ENCODE peak calls at places on chromosome 7, in nine cellular contexts. N is HCT116; J is lung; P is CD8-positive, alpha-beta T cell; K is lower lobe of right lung; Y is heart right ventricle; E is HepG2; R is upper lobe of left lung; S is pancreas. H is an unnamed sample.

GRCh38 chr7:95590387-95591248 is 5.7 kb downstream of the PDK4 start:
- ATAC-seq in N (no peak), J (no peak), P (no peak), K (peak; percentile 63), Y (no peak), E (peak; percentile 85), R (no peak), S (peak; percentile 65), H (peak; percentile 20)

GRCh38 chr7:54858008-54858692 is 99.1 kb upstream of the SEC61G start:
- ATAC-seq in N (no peak), J (peak; percentile 49), P (no peak), K (peak; percentile 65), Y (no peak), E (no peak), R (no peak), S (peak; percentile 31), H (no peak)

GRCh38 chr7:114649689-114650088 is 235.1 kb downstream of the FOXP2 start:
- ATAC-seq in N (no peak), J (no peak), P (no peak), K (no peak), Y (no peak), E (no peak), R (no peak), S (no peak), H (no peak)

GRCh38 chr7:84447636-84448293 is 253.2 kb upstream of the SEMA3A start:
- ATAC-seq in N (no peak), J (no peak), P (no peak), K (no peak), Y (no peak), E (no peak), R (no peak), S (no peak), H (no peak)

GRCh38 chr7:100865372-100865911 is 1.7 kb upstream of the TRIP6 start:
- ATAC-seq in N (peak; percentile 57), J (peak; percentile 1), P (no peak), K (no peak), Y (peak; percentile 5), E (no peak), R (no peak), S (no peak), H (no peak)

GRCh38 chr7:997404-998395 is 14.7 kb downstream of the CYP2W1 start:
- ATAC-seq in N (no peak), J (no peak), P (no peak), K (no peak), Y (no peak), E (no peak), R (no peak), S (no peak), H (no peak)

GRCh38 chr7:133512560-133512959 is 259.7 kb downstream of the EXOC4 start:
- ATAC-seq in N (no peak), J (no peak), P (no peak), K (no peak), Y (no peak), E (no peak), R (peak; percentile 87), S (no peak), H (no peak)

GRCh38 chr7:130954918-130955559 is 221.0 kb upstream of the KLF14 start:
- ATAC-seq in N (no peak), J (no peak), P (no peak), K (no peak), Y (no peak), E (no peak), R (no peak), S (no peak), H (no peak)

GRCh38 chr7:83155407-83155806 is 7.3 kb downstream of the PCLO start:
- ATAC-seq in N (no peak), J (no peak), P (no peak), K (no peak), Y (no peak), E (peak; percentile 54), R (no peak), S (no peak), H (no peak)

GRCh38 chr7:100896743-100897051 is 1.0 kb upstream of the ACHE start:
- ATAC-seq in N (no peak), J (no peak), P (peak; percentile 10), K (no peak), Y (no peak), E (no peak), R (peak; percentile 1), S (peak; percentile 5), H (peak; percentile 6)

GRCh38 chr7:64521409-64521984 is 41.4 kb downstream of the ZNF680 start:
- ATAC-seq in N (no peak), J (no peak), P (no peak), K (no peak), Y (no peak), E (no peak), R (no peak), S (no peak), H (no peak)

GRCh38 chr7:130921391-130922180 is 187.6 kb upstream of the KLF14 start:
- ATAC-seq in N (no peak), J (no peak), P (no peak), K (peak; percentile 69), Y (peak; percentile 86), E (no peak), R (peak; percentile 57), S (peak; percentile 71), H (peak; percentile 78)

GRCh38 chr7:101123703-101124068 is 3.2 kb upstream of the SERPINE1 start:
- ATAC-seq in N (no peak), J (no peak), P (no peak), K (no peak), Y (no peak), E (no peak), R (no peak), S (no peak), H (no peak)

DNA sequence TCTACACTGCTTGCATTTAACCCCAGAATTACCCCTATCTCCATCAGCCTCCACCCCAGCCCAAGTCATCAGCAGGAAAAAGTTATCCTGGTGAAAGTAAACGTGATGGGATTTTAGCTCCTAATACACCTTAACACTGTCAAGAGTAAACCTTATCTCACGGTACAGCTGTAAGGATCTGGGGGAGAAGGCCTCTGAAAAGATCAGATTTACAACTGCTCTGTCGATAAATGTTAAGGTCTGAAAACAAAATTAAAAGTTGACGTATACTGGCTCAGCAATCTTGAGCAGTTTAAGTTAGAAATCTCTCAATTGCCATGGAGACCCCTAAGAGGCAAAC is 6.2 kb downstream of the SKAP2 start:
- ATAC-seq in N (no peak), J (no peak), P (no peak), K (peak; percentile 19), Y (no peak), E (no peak), R (no peak), S (no peak), H (no peak)
- H3K27ac ChIP-seq in N (no peak overlapping the region), J (peak overlapping the region; percentile 92), P (no peak overlapping the region), K (peak overlapping the region; percentile 85), Y (no peak overlapping the region), E (no peak overlapping the region), R (peak overlapping the region; percentile 92), S (no peak overlapping the region), H (peak overlapping the region; percentile 83)

DNA sequence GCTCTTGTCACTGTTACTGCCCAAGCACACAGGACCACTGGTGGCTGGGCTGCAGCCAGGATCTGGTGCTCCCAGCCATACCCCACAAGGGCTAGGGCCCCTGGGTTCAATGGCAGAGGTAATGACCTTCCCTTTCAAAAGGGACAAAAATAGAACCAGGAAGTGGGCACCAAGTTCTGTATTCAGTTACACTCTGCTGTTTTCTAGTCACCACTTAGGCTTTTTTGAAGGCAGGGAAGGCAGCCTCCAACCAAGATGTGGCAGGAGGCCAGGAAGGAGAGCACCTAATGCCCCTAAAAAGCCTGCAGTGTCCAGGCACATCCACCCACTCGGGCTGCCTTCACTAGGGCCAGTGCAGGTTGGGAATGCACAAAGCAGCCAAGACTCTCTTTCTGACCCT is 47.8 kb downstream of the NOD1 start:
- ATAC-seq in N (no peak), J (no peak), P (no peak), K (no peak), Y (peak; percentile 24), E (no peak), R (no peak), S (peak; percentile 13), H (no peak)
- H3K27ac ChIP-seq in N (no peak overlapping the region), J (peak overlapping the region; percentile 64), P (no peak overlapping the region), K (no peak overlapping the region), Y (peak overlapping the region; percentile 46), E (no peak overlapping the region), R (no peak overlapping the region), S (no peak overlapping the region), H (peak overlapping the region; percentile 80)

GRCh38 chr7:105853931-105854419 is 22.4 kb downstream of the ATXN7L1 start:
- ATAC-seq in N (no peak), J (no peak), P (no peak), K (no peak), Y (no peak), E (no peak), R (no peak), S (no peak), H (peak; percentile 38)
- H3K27ac ChIP-seq in N (no peak overlapping the region), J (no peak overlapping the region), P (no peak overlapping the region), K (no peak overlapping the region), Y (no peak overlapping the region), E (no peak overlapping the region), R (no peak overlapping the region), S (no peak overlapping the region), H (peak overlapping the region; percentile 75)

GRCh38 chr7:36215017-36215621 is 62.1 kb downstream of the EEPD1 start:
- ATAC-seq in N (no peak), J (no peak), P (no peak), K (no peak), Y (no peak), E (no peak), R (no peak), S (no peak), H (no peak)
- H3K27ac ChIP-seq in N (no peak overlapping the region), J (no peak overlapping the region), P (no peak overlapping the region), K (no peak overlapping the region), Y (no peak overlapping the region), E (peak overlapping the region; percentile 48), R (no peak overlapping the region), S (no peak overlapping the region), H (peak overlapping the region; percentile 70)

GRCh38 chr7:5636446-5636835 is 145.0 kb downstream of the RNF216 start:
- ATAC-seq in N (no peak), J (no peak), P (no peak), K (no peak), Y (no peak), E (peak; percentile 56), R (no peak), S (peak; percentile 58), H (no peak)
- H3K27ac ChIP-seq in N (no peak overlapping the region), J (peak overlapping the region; percentile 56), P (no peak overlapping the region), K (no peak overlapping the region), Y (peak overlapping the region; percentile 52), E (peak overlapping the region; percentile 42), R (no peak overlapping the region), S (peak overlapping the region; percentile 62), H (peak overlapping the region; percentile 78)